ENCODE peak calls at places on chromosomes 5 and 9, in ten cellular contexts. A is KG1; N is AG09309; T is activated naive CD4-positive, alpha-beta T cell treated with anti-CD3 and anti-CD28 coated beads, Interleukin-2, amount 10 ng/mL, durations not matched to agents 7 days and 5 days; V is stimulated activated naive CD8-positive, alpha-beta T cell treated with anti-CD3 and anti-CD28 coated beads, Interleukin-15, amount 100 ng/mL, for 72 hours; P is HCT116; O is HFFc6; X is T-helper 1 cell; J is activated CD4-positive, alpha-beta T cell treated with anti-CD3 and anti-CD28 coated beads, Interleukin-2, amount 10 ng/mL, durations not matched to agents 7 days and 5 days; M is OCI-LY7. U is an unnamed sample.

GRCh38 chr9:121277518-121278275 is 9.7 kb downstream of the GSN start:
- DNase-seq in A (no peak), N (peak), T (peak), V (no peak), P (no peak), O (peak), X (no peak), J (no peak), M (no peak), U (no peak)

GRCh38 chr5:139637438-139638089 is 10.6 kb upstream of the CXXC5 start:
- DNase-seq in A (peak), N (no peak), T (peak), V (peak), P (no peak), O (peak), X (no peak), J (no peak), M (peak), U (peak)

GRCh38 chr5:7762267-7762666 is 88.7 kb downstream of the CFAP90 start:
- DNase-seq in A (no peak), N (no peak), T (no peak), V (no peak), P (no peak), O (no peak), X (no peak), J (no peak), M (no peak), U (no peak)

GRCh38 chr9:4799775-4800174 is 7.0 kb downstream of the RCL1 start:
- DNase-seq in A (no peak), N (no peak), T (no peak), V (no peak), P (no peak), O (no peak), X (no peak), J (no peak), M (no peak), U (no peak)

GRCh38 chr5:113771483-113771882 is 258.0 kb downstream of the YTHDC2 start:
- DNase-seq in A (no peak), N (no peak), T (no peak), V (no peak), P (no peak), O (no peak), X (no peak), J (no peak), M (no peak), U (no peak)

GRCh38 chr5:92544042-92544441 is 1037.0 kb downstream of the NR2F1-AS1 start:
- DNase-seq in A (no peak), N (peak), T (no peak), V (no peak), P (no peak), O (peak), X (no peak), J (no peak), M (no peak), U (no peak)

GRCh38 chr5:82991678-82992323 is 85.4 kb downstream of the TMEM167A start:
- DNase-seq in A (peak), N (no peak), T (no peak), V (no peak), P (no peak), O (no peak), X (no peak), J (no peak), M (no peak), U (no peak)

GRCh38 chr9:112479221-112479620 is 7.4 kb upstream of the KIAA1958 start:
- DNase-seq in A (no peak), N (no peak), T (no peak), V (no peak), P (no peak), O (no peak), X (no peak), J (no peak), M (no peak), U (no peak)

GRCh38 chr5:179679014-179679674 is 1.7 kb downstream of the CBY3 start:
- DNase-seq in A (no peak), N (no peak), T (peak), V (peak), P (no peak), O (no peak), X (peak), J (peak), M (peak), U (peak)

GRCh38 chr5:32712463-32713395 is 1.6 kb downstream of the NPR3 start:
- DNase-seq in A (peak), N (no peak), T (no peak), V (no peak), P (no peak), O (peak), X (no peak), J (no peak), M (no peak), U (no peak)

GRCh38 chr5:168430303-168430702 is 56.0 kb upstream of the RARS1 start:
- DNase-seq in A (no peak), N (no peak), T (no peak), V (no peak), P (no peak), O (no peak), X (no peak), J (no peak), M (no peak), U (no peak)

GRCh38 chr9:129163753-129164152 is 14.3 kb downstream of the IER5L start:
- DNase-seq in A (no peak), N (no peak), T (no peak), V (no peak), P (no peak), O (no peak), X (no peak), J (no peak), M (no peak), U (no peak)

U was measured in central memory CD8-positive, alpha-beta T cell.